ENCODE peak calls at places on chromosome 20, in four cellular contexts. K, Z, U and J are unnamed samples.

GRCh38 chr20:46306743-46307138 is 1.6 kb downstream of the CDH22 start:
- DNase-seq in Z (no peak), U (peak; percentile 16), K (no peak), J (no peak)

GRCh38 chr20:38757145-38757800 is 9.0 kb downstream of the ACTR5 start:
- DNase-seq in U (peak; percentile 45), K (no peak), Z (no peak), J (no peak)

GRCh38 chr20:3248167-3248992 is 9.4 kb upstream of the SLC4A11 start:
- DNase-seq in Z (peak; percentile 46), K (no peak), U (peak; percentile 35), J (no peak)

GRCh38 chr20:34579191-34579661 is 20.7 kb downstream of the MAP1LC3A start:
- DNase-seq in U (no peak), Z (peak; percentile 21), K (no peak), J (no peak)

GRCh38 chr20:41174373-41174772 is 37.0 kb downstream of the PLCG1 start:
- DNase-seq in Z (no peak), K (no peak), U (no peak), J (no peak)

GRCh38 chr20:64238115-64238825 is 17.3 kb upstream of the PCMTD2 start:
- DNase-seq in U (no peak), K (no peak), Z (no peak), J (no peak)

GRCh38 chr20:63553251-63553932 is 567 bp upstream of the FNDC11 start:
- DNase-seq in K (peak; percentile 35), U (peak; percentile 93), Z (peak; percentile 30), J (peak; percentile 71)

GRCh38 chr20:63374532-63374931 is 13.4 kb upstream of the CHRNA4 start:
- DNase-seq in Z (no peak), K (no peak), U (no peak), J (no peak)

GRCh38 chr20:24755411-24755922 is 193.6 kb upstream of the CST7 start:
- DNase-seq in Z (no peak), U (no peak), K (no peak), J (no peak)

GRCh38 chr20:57751411-57751810 is 41.6 kb upstream of the PMEPA1 start:
- DNase-seq in Z (no peak), U (no peak), K (no peak), J (no peak)

GRCh38 chr20:64077876-64078551 is 1.3 kb downstream of the RGS19 start:
- DNase-seq in U (no peak), K (no peak), Z (peak; percentile 91), J (no peak)

GRCh38 chr20:3758566-3758965 is 9.0 kb downstream of the ADISSP start:
- DNase-seq in K (no peak), U (no peak), Z (no peak), J (no peak)

GRCh38 chr20:24634855-24635254 is 165.4 kb downstream of the SYNDIG1 start:
- DNase-seq in Z (peak; percentile 62), U (peak; percentile 69), K (no peak), J (no peak)

GRCh38 chr20:25486377-25486776 is 78.9 kb downstream of the GINS1 start:
- DNase-seq in Z (no peak), K (no peak), U (no peak), J (no peak)

GRCh38 chr20:63499333-63499969 is 568 bp upstream of the EEF1A2 start:
- DNase-seq in U (no peak), K (no peak), Z (no peak), J (no peak)

GRCh38 chr20:54680872-54681297 is 205.5 kb downstream of the DOK5 start:
- DNase-seq in Z (peak; percentile 3), K (no peak), U (peak; percentile 12), J (peak; percentile 8)

GRCh38 chr20:32018269-32019155 is 8.3 kb downstream of the CCM2L start:
- DNase-seq in Z (peak; percentile 16), U (peak; percentile 88), K (no peak), J (peak; percentile 57)

GRCh38 chr20:6765469-6766058 is 1.9 kb upstream of the BMP2 start:
- DNase-seq in U (peak; percentile 5), K (no peak), Z (no peak), J (no peak)

GRCh38 chr20:59001449-59002171 is 5.4 kb downstream of the CTSZ start:
- DNase-seq in U (no peak), K (no peak), Z (no peak), J (no peak)

GRCh38 chr20:20781029-20781428 is 68.6 kb upstream of the RALGAPA2 start:
- DNase-seq in U (no peak), Z (no peak), K (no peak), J (no peak)

GRCh38 chr20:35947489-35947888 is 6.8 kb downstream of the SCAND1 start:
- DNase-seq in K (no peak), Z (peak; percentile 28), U (peak; percentile 20), J (no peak)

GRCh38 chr20:33010133-33010504 is 2.6 kb downstream of the BPIFB2 start:
- DNase-seq in U (no peak), Z (no peak), K (no peak), J (no peak)

GRCh38 chr20:57400821-57401564 is 9.8 kb downstream of the RBM38 start:
- DNase-seq in U (no peak), K (no peak), Z (no peak), J (no peak)

GRCh38 chr20:13638496-13639477 is at the start of gene TASP1:
- DNase-seq in U (peak; percentile 94), K (peak; percentile 84), Z (peak; percentile 97), J (peak; percentile 86)

GRCh38 chr20:63979221-63979548 is 257 bp downstream of the SAMD10 start:
- DNase-seq in K (no peak), U (peak; percentile 41), Z (no peak), J (no peak)

GRCh38 chr20:64210661-64211369 is 44.7 kb upstream of the PCMTD2 start:
- DNase-seq in K (no peak), U (no peak), Z (no peak), J (no peak)

GRCh38 chr20:52219441-52219840 is 27.9 kb upstream of the ZFP64 start:
- DNase-seq in U (no peak), K (no peak), Z (no peak), J (no peak)

GRCh38 chr20:32570401-32571190 is 14.5 kb downstream of the NOL4L start:
- DNase-seq in U (peak; percentile 84), K (no peak), Z (no peak), J (no peak)

GRCh38 chr20:30816182-30816645 is 441.2 kb upstream of the DEFB115 start:
- DNase-seq in Z (no peak), K (no peak), U (peak; percentile 67), J (peak; percentile 7)

GRCh38 chr20:35739294-35740163 is 2.5 kb downstream of the RBM39 start:
- DNase-seq in Z (no peak), U (no peak), K (no peak), J (no peak)

GRCh38 chr20:10137032-10137431 is 81.6 kb upstream of the SNAP25 start:
- DNase-seq in Z (no peak), U (no peak), K (no peak), J (no peak)

GRCh38 chr20:37356387-37356786 is 10.4 kb downstream of the SRC start:
- DNase-seq in U (no peak), Z (peak; percentile 90), K (no peak), J (no peak)

DNA sequence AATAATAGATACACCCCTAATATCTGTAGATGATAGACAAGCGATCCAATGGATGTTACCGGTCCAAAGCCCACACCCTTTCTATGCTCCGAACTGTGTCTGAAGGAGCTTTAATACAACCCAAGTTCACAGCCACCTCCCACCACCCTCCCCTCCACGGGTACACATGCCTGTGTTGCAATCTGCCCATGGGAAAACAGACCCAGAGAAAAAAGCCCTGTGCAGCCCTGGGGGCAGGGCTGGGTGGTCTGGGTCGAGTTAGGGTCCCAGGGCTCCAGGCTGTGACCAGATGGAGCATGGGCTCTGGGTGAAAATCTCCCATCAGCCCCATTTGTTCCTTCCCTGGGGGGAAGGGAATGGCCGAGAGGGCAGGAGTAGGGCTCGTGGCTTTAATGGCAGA is 65.8 kb downstream of the BANF2 start:
- DNase-seq in U (no peak), K (no peak), Z (no peak), J (no peak)
- TF ChIP-seq POLR2AphosphoS5 in U (no peak), K (no peak), Z (no peak), J (no peak)

GRCh38 chr20:43938932-43939761 is 24.5 kb downstream of the TOX2 start:
- DNase-seq in Z (peak; percentile 94), K (no peak), U (no peak), J (no peak)
- TF ChIP-seq SPI1 in Z (no peak), K (no peak), U (no peak), J (no peak)

DNA sequence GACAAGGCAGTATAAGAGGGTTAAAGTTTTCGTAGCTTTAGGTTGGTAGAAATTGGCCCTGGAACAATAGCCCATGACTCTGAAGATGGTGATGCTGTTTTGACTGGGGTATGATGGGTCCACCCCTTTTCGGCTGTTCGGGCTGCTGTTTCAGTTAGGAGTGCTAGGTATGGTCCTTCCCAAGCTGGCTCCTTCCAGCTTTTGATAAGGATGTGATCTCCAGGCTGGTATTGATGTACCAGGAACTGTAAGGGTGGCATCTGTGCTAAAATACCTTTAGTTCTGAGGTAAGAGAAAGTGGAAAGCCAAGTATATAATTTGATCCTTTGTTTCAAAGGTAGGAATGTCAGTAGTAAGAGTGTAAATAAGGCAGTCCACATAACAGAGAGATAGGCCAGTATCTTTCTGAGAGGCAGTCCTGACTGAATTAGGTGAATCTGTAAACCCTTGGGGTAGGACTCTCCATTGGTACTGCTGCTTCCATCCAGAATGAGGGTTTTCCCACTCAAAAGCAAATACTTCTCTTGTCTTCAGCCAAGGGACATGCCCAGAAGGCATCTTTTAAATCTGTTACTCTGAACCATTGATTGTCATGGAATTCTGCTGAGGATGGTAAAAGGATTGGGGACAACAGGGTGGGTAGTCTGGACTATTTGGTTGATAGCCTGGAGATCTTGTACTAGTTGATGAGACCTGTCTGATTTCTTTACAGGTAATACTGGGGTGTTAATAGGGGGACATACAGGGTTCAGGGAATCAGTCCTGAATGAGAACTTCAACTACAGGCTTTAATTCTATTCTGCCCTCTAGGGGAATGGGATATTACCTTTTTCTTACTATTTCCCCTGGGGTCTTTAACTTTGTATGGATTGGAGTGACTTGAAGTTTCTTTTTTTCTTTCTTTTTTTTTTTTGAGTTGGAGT is 6.1 kb upstream of the ZNFX1 start:
- DNase-seq in Z (no peak), K (no peak), U (peak; percentile 14), J (no peak)
- TF ChIP-seq POLR2AphosphoS5 in Z (peak; percentile 72), K (peak; percentile 62), U (peak; percentile 58), J (peak; percentile 76)

GRCh38 chr20:60066438-60066823 is 108.2 kb downstream of the CDH26 start:
- DNase-seq in U (no peak), Z (no peak), K (no peak), J (no peak)
- TF ChIP-seq SPI1 in U (no peak), Z (no peak), K (no peak), J (no peak)

GRCh38 chr20:15784020-15784419 is 789.2 kb downstream of the KIF16B start:
- DNase-seq in U (no peak), K (no peak), Z (no peak), J (no peak)
- TF ChIP-seq POLR2AphosphoS5 in U (no peak), K (no peak), Z (no peak), J (no peak)